ENCODE peak calls at places on chromosome 2, in four cellular contexts. P is K562, Q is HepG2, H is H1. L is an unnamed sample.

GRCh38 chr2:31082002-31082401 is 56.2 kb downstream of the GALNT14 start:
- DNase-seq in P (no peak), Q (no peak), H (no peak), L (no peak)

GRCh38 chr2:232137748-232138147 is 176.2 kb downstream of the DIS3L2 start:
- DNase-seq in P (no peak), Q (no peak), H (no peak), L (no peak)

GRCh38 chr2:1869987-1870386 is 125.7 kb upstream of the PXDN start:
- DNase-seq in P (no peak), Q (no peak), H (no peak), L (no peak)

GRCh38 chr2:178761759-178762371 is 45.4 kb downstream of the TTN start:
- DNase-seq in P (peak), Q (peak), H (no peak), L (peak)

GRCh38 chr2:121705390-121705789 is 31.3 kb downstream of the NIFK start:
- DNase-seq in P (no peak), Q (no peak), H (no peak), L (no peak)

GRCh38 chr2:53242090-53242489 is 525.5 kb upstream of the CHAC2 start:
- DNase-seq in P (no peak), Q (no peak), H (no peak), L (no peak)

GRCh38 chr2:128381001-128381938 is 62.6 kb upstream of the HS6ST1 start:
- DNase-seq in P (no peak), Q (peak), H (no peak), L (no peak)

GRCh38 chr2:195009202-195009601 is 647.8 kb upstream of the SLC39A10 start:
- DNase-seq in P (no peak), Q (no peak), H (no peak), L (no peak)

GRCh38 chr2:74585406-74586182 is 31.1 kb downstream of the DOK1 start:
- DNase-seq in P (no peak), Q (no peak), H (no peak), L (no peak)

GRCh38 chr2:16622399-16622968 is 43.1 kb downstream of the CYRIA start:
- DNase-seq in P (no peak), Q (no peak), H (no peak), L (no peak)

GRCh38 chr2:118040889-118041288 is 27.0 kb upstream of the CCDC93 start:
- DNase-seq in P (no peak), Q (no peak), H (no peak), L (no peak)

GRCh38 chr2:137942785-137943034 is 21.6 kb upstream of the HNMT start:
- DNase-seq in P (no peak), Q (peak), H (no peak), L (no peak)

GRCh38 chr2:157760949-157761348 is 115.2 kb downstream of the ACVR1 start:
- DNase-seq in P (no peak), Q (no peak), H (no peak), L (no peak)

GRCh38 chr2:44171018-44171417 is 2.3 kb downstream of the PPM1B start:
- DNase-seq in P (no peak), Q (peak), H (no peak), L (no peak)

GRCh38 chr2:112627060-112628040 is 18.4 kb upstream of the SLC20A1 start:
- DNase-seq in P (no peak), Q (no peak), H (no peak), L (no peak)

GRCh38 chr2:109079590-109079989 is 49.4 kb upstream of the SH3RF3 start:
- DNase-seq in P (no peak), Q (no peak), H (no peak), L (no peak)

GRCh38 chr2:143936758-143937562 is 583.0 kb downstream of the ZEB2 start:
- DNase-seq in P (no peak), Q (no peak), H (peak), L (no peak)

GRCh38 chr2:167212054-167212648 is 323.9 kb downstream of the XIRP2 start:
- DNase-seq in P (peak), Q (peak), H (no peak), L (no peak)

GRCh38 chr2:218017211-218018053 is 14.6 kb upstream of the TNS1 start:
- DNase-seq in P (no peak), Q (no peak), H (no peak), L (no peak)

GRCh38 chr2:57711991-57712390 is 334.6 kb upstream of the VRK2 start:
- DNase-seq in P (no peak), Q (no peak), H (no peak), L (no peak)

GRCh38 chr2:19141234-19142004 is 217.0 kb downstream of the OSR1 start:
- DNase-seq in P (no peak), Q (no peak), H (no peak), L (no peak)

GRCh38 chr2:226772389-226773179 is 27.0 kb downstream of the IRS1 start:
- DNase-seq in P (no peak), Q (peak), H (no peak), L (peak)

GRCh38 chr2:73053316-73054114 is 18.0 kb downstream of the SFXN5 start:
- DNase-seq in P (no peak), Q (no peak), H (no peak), L (no peak)

GRCh38 chr2:235737840-235738239 is 244.0 kb downstream of the AGAP1 start:
- DNase-seq in P (no peak), Q (no peak), H (no peak), L (no peak)

GRCh38 chr2:179261161-179261825 is 3.3 kb downstream of the SESTD1 start:
- DNase-seq in P (no peak), Q (no peak), H (no peak), L (no peak)

GRCh38 chr2:64602436-64602835 is 51.3 kb downstream of the SERTAD2 start:
- DNase-seq in P (no peak), Q (no peak), H (no peak), L (no peak)

GRCh38 chr2:161919873-161920272 is 154.1 kb downstream of the DPP4 start:
- DNase-seq in P (no peak), Q (no peak), H (no peak), L (no peak)

GRCh38 chr2:205680067-205680466 is 2.2 kb upstream of the NRP2 start:
- DNase-seq in P (peak), Q (peak), H (peak), L (no peak)

GRCh38 chr2:43226955-43227829 is 786 bp upstream of the ZFP36L2 start:
- DNase-seq in P (peak), Q (peak), H (peak), L (no peak)

GRCh38 chr2:238791345-238791744 is 56.5 kb upstream of the TWIST2 start:
- DNase-seq in P (no peak), Q (no peak), H (no peak), L (no peak)

GRCh38 chr2:219386532-219387280 is 1.0 kb downstream of the DNPEP start:
- DNase-seq in P (no peak), Q (no peak), H (no peak), L (no peak)

GRCh38 chr2:62197017-62197586 is 1.2 kb downstream of the B3GNT2 start:
- DNase-seq in P (peak), Q (peak), H (no peak), L (no peak)

GRCh38 chr2:168030862-168031624 is 216.4 kb downstream of the STK39 start:
- DNase-seq in P (no peak), Q (no peak), H (no peak), L (peak)

GRCh38 chr2:46351388-46352141 is 54.4 kb downstream of the EPAS1 start:
- DNase-seq in P (no peak), Q (no peak), H (no peak), L (no peak)
- TF ChIP-seq HDAC6 in P (no peak), Q (no peak), H (no peak), L (no peak)

GRCh38 chr2:197850882-197851281 is 46.5 kb downstream of the PLCL1 start:
- DNase-seq in P (no peak), Q (no peak), H (no peak), L (no peak)

GRCh38 chr2:197848602-197849001 is 44.2 kb downstream of the PLCL1 start:
- DNase-seq in P (no peak), Q (no peak), H (no peak), L (no peak)

GRCh38 chr2:197846120-197846519 is 41.7 kb downstream of the PLCL1 start:
- DNase-seq in P (no peak), Q (no peak), H (no peak), L (no peak)

GRCh38 chr2:197846789-197847188 is 42.4 kb downstream of the PLCL1 start:
- DNase-seq in P (no peak), Q (no peak), H (no peak), L (no peak)

DNA sequence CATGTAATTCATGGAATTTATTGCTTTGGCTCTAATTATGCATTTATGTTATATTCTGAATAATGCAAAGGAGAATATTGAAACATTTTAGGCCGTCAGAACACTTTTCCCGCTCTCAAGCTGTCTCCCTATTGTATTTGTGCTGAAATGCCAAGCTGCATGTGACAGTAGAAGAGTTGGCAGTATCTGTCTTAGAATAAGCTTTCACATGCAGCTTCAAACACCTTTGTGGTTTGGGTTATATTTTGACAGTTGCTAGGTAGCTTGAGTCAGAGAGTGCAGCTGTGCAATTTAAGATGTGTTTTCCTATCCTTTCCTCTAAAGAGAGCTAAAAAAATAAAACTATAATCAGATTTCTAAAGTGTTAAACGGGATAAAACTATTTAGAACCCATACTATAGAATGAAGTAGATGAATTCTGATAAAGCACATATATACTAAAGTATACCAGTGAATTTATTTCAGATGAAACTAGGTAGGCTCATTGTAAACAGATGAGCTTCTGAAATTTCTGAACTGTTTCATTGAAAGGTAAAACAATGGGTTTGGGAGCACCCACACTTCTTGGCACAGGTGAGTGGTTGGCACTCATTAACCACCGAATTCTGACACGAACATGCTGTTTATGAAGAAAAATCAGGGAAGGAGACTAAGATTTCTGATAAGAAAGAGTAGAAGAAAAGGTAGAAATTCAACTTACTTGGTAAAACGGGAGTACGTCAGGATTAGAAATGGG is 43.4 kb downstream of the PLCL1 start:
- DNase-seq in P (no peak), Q (no peak), H (no peak), L (no peak)
- TF ChIP-seq HDAC6 in P (no peak), Q (no peak), H (no peak), L (no peak)

GRCh38 chr2:17682098-17682857 is 71.3 kb downstream of the SMC6 start:
- DNase-seq in P (no peak), Q (no peak), H (no peak), L (no peak)

GRCh38 chr2:17674817-17675216 is 78.8 kb downstream of the SMC6 start:
- DNase-seq in P (no peak), Q (no peak), H (no peak), L (no peak)

GRCh38 chr2:17684008-17684407 is 69.6 kb downstream of the SMC6 start:
- DNase-seq in P (no peak), Q (no peak), H (no peak), L (no peak)

DNA sequence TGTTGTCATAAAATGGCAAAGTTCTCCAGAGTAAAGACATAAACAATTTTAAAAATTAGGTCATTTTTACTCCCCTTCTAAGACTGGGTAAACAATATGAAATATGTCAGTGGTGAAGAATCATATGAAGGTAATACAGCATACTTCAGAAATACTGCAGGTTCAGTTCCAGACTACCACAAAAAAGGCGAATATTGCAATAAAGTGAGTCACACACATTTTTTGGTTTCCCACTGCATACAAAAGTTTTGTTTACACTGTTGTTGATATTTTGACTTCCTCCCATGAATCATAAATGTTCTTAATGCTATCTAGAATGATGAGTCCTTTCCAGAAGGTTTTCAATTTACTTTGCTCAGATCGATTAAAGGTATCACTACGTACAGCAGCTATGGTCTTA is 73.5 kb downstream of the SMC6 start:
- DNase-seq in P (no peak), Q (no peak), H (no peak), L (no peak)
- TF ChIP-seq HDAC6 in P (no peak), Q (no peak), H (no peak), L (no peak)

DNA sequence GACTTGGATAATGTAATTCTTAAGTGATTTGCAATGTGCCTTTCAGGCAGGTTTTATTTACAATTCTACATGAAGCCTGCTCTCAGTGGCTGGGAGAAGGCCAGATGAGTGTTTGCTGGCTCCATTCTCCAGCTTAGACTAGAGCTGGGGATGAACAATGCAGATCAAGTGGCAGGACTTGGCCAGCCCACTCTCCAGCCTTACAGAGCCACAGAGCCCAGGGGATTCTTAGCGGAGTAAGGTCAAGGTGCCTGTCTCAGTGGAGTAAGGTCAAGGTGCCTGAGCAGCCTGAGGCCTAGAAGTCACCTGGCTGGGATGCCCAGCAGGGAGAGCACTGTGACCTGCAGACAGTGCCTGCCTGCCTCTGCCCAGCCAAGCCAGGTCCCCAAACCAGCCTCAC is 87.6 kb downstream of the LYPD1 start:
- DNase-seq in P (no peak), Q (no peak), H (peak), L (no peak)
- TF ChIP-seq HDAC6 in P (no peak), Q (no peak), H (no peak), L (no peak)